ENCODE peak calls at places on chromosomes 11 and 22, in ten cellular contexts. One of them, this sample, is unnamed.

GRCh38 chr11:61482513-61482912 is 26.0 kb upstream of the LRRC10B start:
- DNase-seq in astrocyte of the hippocampus: no peak
- DNase-seq in stimulated activated CD4-positive, alpha-beta T cell treated with anti-CD3 and anti-CD28 coated beads, Interleukin-12 subunit alpha, Interleukin-12 subunit beta, amount 100 ng/mL, for 24 hours: peak; percentile 28
- DNase-seq in stromal cell of bone marrow: no peak
- DNase-seq in activated naive CD8-positive, alpha-beta T cell treated with anti-CD3 and anti-CD28 coated beads, Interleukin-2, amount 50 U/mL, for 24 hours: peak; percentile 46
- DNase-seq in NCI-H748 treated with DMSO at 0.1 percent for 48 hours: no peak
- DNase-seq in NCI-H1092 treated with DMSO at 0.1 percent for 48 hours: no peak
- DNase-seq in psoas muscle: no peak
- DNase-seq in AML-193: no peak
- DNase-seq in NCI-H1105 treated with DMSO at 0.1 percent for 48 hours: no peak
- DNase-seq in this sample: peak; percentile 47

GRCh38 chr11:65827774-65828156 is 6.0 kb upstream of the SNX32 start:
- DNase-seq in astrocyte of the hippocampus: no peak
- DNase-seq in stimulated activated CD4-positive, alpha-beta T cell treated with anti-CD3 and anti-CD28 coated beads, Interleukin-12 subunit alpha, Interleukin-12 subunit beta, amount 100 ng/mL, for 24 hours: no peak
- DNase-seq in stromal cell of bone marrow: no peak
- DNase-seq in activated naive CD8-positive, alpha-beta T cell treated with anti-CD3 and anti-CD28 coated beads, Interleukin-2, amount 50 U/mL, for 24 hours: no peak
- DNase-seq in NCI-H748 treated with DMSO at 0.1 percent for 48 hours: no peak
- DNase-seq in NCI-H1092 treated with DMSO at 0.1 percent for 48 hours: no peak
- DNase-seq in psoas muscle: no peak
- DNase-seq in AML-193: no peak
- DNase-seq in NCI-H1105 treated with DMSO at 0.1 percent for 48 hours: no peak
- DNase-seq in this sample: no peak

GRCh38 chr11:1130276-1131032 is 27.3 kb upstream of the MUC5AC start:
- DNase-seq in astrocyte of the hippocampus: no peak
- DNase-seq in stimulated activated CD4-positive, alpha-beta T cell treated with anti-CD3 and anti-CD28 coated beads, Interleukin-12 subunit alpha, Interleukin-12 subunit beta, amount 100 ng/mL, for 24 hours: no peak
- DNase-seq in stromal cell of bone marrow: no peak
- DNase-seq in activated naive CD8-positive, alpha-beta T cell treated with anti-CD3 and anti-CD28 coated beads, Interleukin-2, amount 50 U/mL, for 24 hours: no peak
- DNase-seq in NCI-H748 treated with DMSO at 0.1 percent for 48 hours: no peak
- DNase-seq in NCI-H1092 treated with DMSO at 0.1 percent for 48 hours: peak; percentile 43
- DNase-seq in psoas muscle: no peak
- DNase-seq in AML-193: no peak
- DNase-seq in NCI-H1105 treated with DMSO at 0.1 percent for 48 hours: peak; percentile 90
- DNase-seq in this sample: no peak

GRCh38 chr22:37454857-37455686 is 27.8 kb upstream of the ELFN2 start:
- DNase-seq in astrocyte of the hippocampus: peak; percentile 90
- DNase-seq in stimulated activated CD4-positive, alpha-beta T cell treated with anti-CD3 and anti-CD28 coated beads, Interleukin-12 subunit alpha, Interleukin-12 subunit beta, amount 100 ng/mL, for 24 hours: no peak
- DNase-seq in stromal cell of bone marrow: no peak
- DNase-seq in activated naive CD8-positive, alpha-beta T cell treated with anti-CD3 and anti-CD28 coated beads, Interleukin-2, amount 50 U/mL, for 24 hours: no peak
- DNase-seq in NCI-H748 treated with DMSO at 0.1 percent for 48 hours: no peak
- DNase-seq in NCI-H1092 treated with DMSO at 0.1 percent for 48 hours: peak; percentile 56
- DNase-seq in psoas muscle: no peak
- DNase-seq in AML-193: no peak
- DNase-seq in NCI-H1105 treated with DMSO at 0.1 percent for 48 hours: no peak
- DNase-seq in this sample: no peak

GRCh38 chr11:85826096-85826855 is 15.3 kb upstream of the SYTL2 start:
- DNase-seq in astrocyte of the hippocampus: peak; percentile 39
- DNase-seq in stimulated activated CD4-positive, alpha-beta T cell treated with anti-CD3 and anti-CD28 coated beads, Interleukin-12 subunit alpha, Interleukin-12 subunit beta, amount 100 ng/mL, for 24 hours: no peak
- DNase-seq in stromal cell of bone marrow: peak; percentile 21
- DNase-seq in activated naive CD8-positive, alpha-beta T cell treated with anti-CD3 and anti-CD28 coated beads, Interleukin-2, amount 50 U/mL, for 24 hours: peak; percentile 22
- DNase-seq in NCI-H748 treated with DMSO at 0.1 percent for 48 hours: no peak
- DNase-seq in NCI-H1092 treated with DMSO at 0.1 percent for 48 hours: peak; percentile 4
- DNase-seq in psoas muscle: no peak
- DNase-seq in AML-193: peak; percentile 10
- DNase-seq in NCI-H1105 treated with DMSO at 0.1 percent for 48 hours: peak; percentile 11
- DNase-seq in this sample: no peak

GRCh38 chr11:81497202-81497804 is 1236.4 kb downstream of the FAM181B start:
- DNase-seq in astrocyte of the hippocampus: peak; percentile 59
- DNase-seq in stimulated activated CD4-positive, alpha-beta T cell treated with anti-CD3 and anti-CD28 coated beads, Interleukin-12 subunit alpha, Interleukin-12 subunit beta, amount 100 ng/mL, for 24 hours: no peak
- DNase-seq in stromal cell of bone marrow: peak; percentile 9
- DNase-seq in activated naive CD8-positive, alpha-beta T cell treated with anti-CD3 and anti-CD28 coated beads, Interleukin-2, amount 50 U/mL, for 24 hours: peak; percentile 3
- DNase-seq in NCI-H748 treated with DMSO at 0.1 percent for 48 hours: peak; percentile 3
- DNase-seq in NCI-H1092 treated with DMSO at 0.1 percent for 48 hours: peak; percentile 31
- DNase-seq in psoas muscle: no peak
- DNase-seq in AML-193: peak; percentile 22
- DNase-seq in NCI-H1105 treated with DMSO at 0.1 percent for 48 hours: peak; percentile 50
- DNase-seq in this sample: peak; percentile 87

GRCh38 chr11:12017865-12018453 is 9.5 kb upstream of the DKK3 start:
- DNase-seq in astrocyte of the hippocampus: peak; percentile 56
- DNase-seq in stimulated activated CD4-positive, alpha-beta T cell treated with anti-CD3 and anti-CD28 coated beads, Interleukin-12 subunit alpha, Interleukin-12 subunit beta, amount 100 ng/mL, for 24 hours: no peak
- DNase-seq in stromal cell of bone marrow: no peak
- DNase-seq in activated naive CD8-positive, alpha-beta T cell treated with anti-CD3 and anti-CD28 coated beads, Interleukin-2, amount 50 U/mL, for 24 hours: no peak
- DNase-seq in NCI-H748 treated with DMSO at 0.1 percent for 48 hours: no peak
- DNase-seq in NCI-H1092 treated with DMSO at 0.1 percent for 48 hours: no peak
- DNase-seq in psoas muscle: no peak
- DNase-seq in AML-193: no peak
- DNase-seq in NCI-H1105 treated with DMSO at 0.1 percent for 48 hours: no peak
- DNase-seq in this sample: no peak

GRCh38 chr11:69391192-69392103 is 90.0 kb upstream of the LINC01488 start:
- DNase-seq in astrocyte of the hippocampus: no peak
- DNase-seq in stimulated activated CD4-positive, alpha-beta T cell treated with anti-CD3 and anti-CD28 coated beads, Interleukin-12 subunit alpha, Interleukin-12 subunit beta, amount 100 ng/mL, for 24 hours: no peak
- DNase-seq in stromal cell of bone marrow: no peak
- DNase-seq in activated naive CD8-positive, alpha-beta T cell treated with anti-CD3 and anti-CD28 coated beads, Interleukin-2, amount 50 U/mL, for 24 hours: no peak
- DNase-seq in NCI-H748 treated with DMSO at 0.1 percent for 48 hours: no peak
- DNase-seq in NCI-H1092 treated with DMSO at 0.1 percent for 48 hours: peak; percentile 38
- DNase-seq in psoas muscle: peak; percentile 28
- DNase-seq in AML-193: no peak
- DNase-seq in NCI-H1105 treated with DMSO at 0.1 percent for 48 hours: peak; percentile 14
- DNase-seq in this sample: no peak

GRCh38 chr22:28599693-28600092 is 79.9 kb downstream of the TTC28 start:
- DNase-seq in astrocyte of the hippocampus: no peak
- DNase-seq in stimulated activated CD4-positive, alpha-beta T cell treated with anti-CD3 and anti-CD28 coated beads, Interleukin-12 subunit alpha, Interleukin-12 subunit beta, amount 100 ng/mL, for 24 hours: no peak
- DNase-seq in stromal cell of bone marrow: no peak
- DNase-seq in activated naive CD8-positive, alpha-beta T cell treated with anti-CD3 and anti-CD28 coated beads, Interleukin-2, amount 50 U/mL, for 24 hours: no peak
- DNase-seq in NCI-H748 treated with DMSO at 0.1 percent for 48 hours: no peak
- DNase-seq in NCI-H1092 treated with DMSO at 0.1 percent for 48 hours: no peak
- DNase-seq in psoas muscle: no peak
- DNase-seq in AML-193: no peak
- DNase-seq in NCI-H1105 treated with DMSO at 0.1 percent for 48 hours: no peak
- DNase-seq in this sample: no peak

GRCh38 chr11:83070044-83070877 is 1.4 kb downstream of the RAB30 start:
- DNase-seq in astrocyte of the hippocampus: peak; percentile 79
- DNase-seq in stimulated activated CD4-positive, alpha-beta T cell treated with anti-CD3 and anti-CD28 coated beads, Interleukin-12 subunit alpha, Interleukin-12 subunit beta, amount 100 ng/mL, for 24 hours: no peak
- DNase-seq in stromal cell of bone marrow: no peak
- DNase-seq in activated naive CD8-positive, alpha-beta T cell treated with anti-CD3 and anti-CD28 coated beads, Interleukin-2, amount 50 U/mL, for 24 hours: no peak
- DNase-seq in NCI-H748 treated with DMSO at 0.1 percent for 48 hours: no peak
- DNase-seq in NCI-H1092 treated with DMSO at 0.1 percent for 48 hours: no peak
- DNase-seq in psoas muscle: no peak
- DNase-seq in AML-193: no peak
- DNase-seq in NCI-H1105 treated with DMSO at 0.1 percent for 48 hours: no peak
- DNase-seq in this sample: no peak

GRCh38 chr22:17706947-17707346 is 67.3 kb downstream of the BID start:
- DNase-seq in astrocyte of the hippocampus: peak; percentile 15
- DNase-seq in stimulated activated CD4-positive, alpha-beta T cell treated with anti-CD3 and anti-CD28 coated beads, Interleukin-12 subunit alpha, Interleukin-12 subunit beta, amount 100 ng/mL, for 24 hours: no peak
- DNase-seq in stromal cell of bone marrow: no peak
- DNase-seq in activated naive CD8-positive, alpha-beta T cell treated with anti-CD3 and anti-CD28 coated beads, Interleukin-2, amount 50 U/mL, for 24 hours: no peak
- DNase-seq in NCI-H748 treated with DMSO at 0.1 percent for 48 hours: no peak
- DNase-seq in NCI-H1092 treated with DMSO at 0.1 percent for 48 hours: no peak
- DNase-seq in psoas muscle: no peak
- DNase-seq in AML-193: no peak
- DNase-seq in NCI-H1105 treated with DMSO at 0.1 percent for 48 hours: no peak
- DNase-seq in this sample: no peak

GRCh38 chr22:35434061-35434750 is 34.3 kb downstream of the MCM5 start:
- DNase-seq in astrocyte of the hippocampus: no peak
- DNase-seq in stimulated activated CD4-positive, alpha-beta T cell treated with anti-CD3 and anti-CD28 coated beads, Interleukin-12 subunit alpha, Interleukin-12 subunit beta, amount 100 ng/mL, for 24 hours: no peak
- DNase-seq in stromal cell of bone marrow: no peak
- DNase-seq in activated naive CD8-positive, alpha-beta T cell treated with anti-CD3 and anti-CD28 coated beads, Interleukin-2, amount 50 U/mL, for 24 hours: no peak
- DNase-seq in NCI-H748 treated with DMSO at 0.1 percent for 48 hours: no peak
- DNase-seq in NCI-H1092 treated with DMSO at 0.1 percent for 48 hours: no peak
- DNase-seq in psoas muscle: no peak
- DNase-seq in AML-193: no peak
- DNase-seq in NCI-H1105 treated with DMSO at 0.1 percent for 48 hours: no peak
- DNase-seq in this sample: no peak

GRCh38 chr22:20111045-20111688 is 4.7 kb upstream of the RANBP1 start:
- DNase-seq in astrocyte of the hippocampus: peak; percentile 39
- DNase-seq in stimulated activated CD4-positive, alpha-beta T cell treated with anti-CD3 and anti-CD28 coated beads, Interleukin-12 subunit alpha, Interleukin-12 subunit beta, amount 100 ng/mL, for 24 hours: no peak
- DNase-seq in stromal cell of bone marrow: no peak
- DNase-seq in activated naive CD8-positive, alpha-beta T cell treated with anti-CD3 and anti-CD28 coated beads, Interleukin-2, amount 50 U/mL, for 24 hours: peak; percentile 62
- DNase-seq in NCI-H748 treated with DMSO at 0.1 percent for 48 hours: no peak
- DNase-seq in NCI-H1092 treated with DMSO at 0.1 percent for 48 hours: peak; percentile 30
- DNase-seq in psoas muscle: peak; percentile 48
- DNase-seq in AML-193: no peak
- DNase-seq in NCI-H1105 treated with DMSO at 0.1 percent for 48 hours: peak; percentile 26
- DNase-seq in this sample: peak; percentile 12

GRCh38 chr22:39308614-39309363 is 10.6 kb downstream of the RPL3 start:
- DNase-seq in astrocyte of the hippocampus: peak; percentile 91
- DNase-seq in stimulated activated CD4-positive, alpha-beta T cell treated with anti-CD3 and anti-CD28 coated beads, Interleukin-12 subunit alpha, Interleukin-12 subunit beta, amount 100 ng/mL, for 24 hours: no peak
- DNase-seq in stromal cell of bone marrow: peak; percentile 91
- DNase-seq in activated naive CD8-positive, alpha-beta T cell treated with anti-CD3 and anti-CD28 coated beads, Interleukin-2, amount 50 U/mL, for 24 hours: no peak
- DNase-seq in NCI-H748 treated with DMSO at 0.1 percent for 48 hours: no peak
- DNase-seq in NCI-H1092 treated with DMSO at 0.1 percent for 48 hours: no peak
- DNase-seq in psoas muscle: peak; percentile 85
- DNase-seq in AML-193: no peak
- DNase-seq in NCI-H1105 treated with DMSO at 0.1 percent for 48 hours: no peak
- DNase-seq in this sample: no peak

This sample was measured in NCI-H526.